ENCODE peak calls at places on chromosome 18, in four cellular contexts. One of them, this sample, is unnamed.

GRCh38 chr18:46426311-46427047 is 230.5 kb downstream of the LOXHD1 start:
- DNase-seq in nucleus accumbens: no peak
- DNase-seq in neural progenitor cell: no peak
- DNase-seq in GM20000: no peak
- DNase-seq in this sample: no peak

GRCh38 chr18:2642771-2643170 is 12.8 kb upstream of the SMCHD1 start:
- DNase-seq in neural progenitor cell: no peak
- DNase-seq in nucleus accumbens: no peak
- DNase-seq in GM20000: no peak
- DNase-seq in this sample: no peak

GRCh38 chr18:27005589-27005988 is 140.1 kb upstream of the AQP4 start:
- DNase-seq in nucleus accumbens: no peak
- DNase-seq in GM20000: peak
- DNase-seq in neural progenitor cell: peak
- DNase-seq in this sample: no peak

GRCh38 chr18:12121175-12122095 is 27.8 kb downstream of the ANKRD62 start:
- DNase-seq in GM20000: no peak
- DNase-seq in nucleus accumbens: no peak
- DNase-seq in neural progenitor cell: peak
- DNase-seq in this sample: no peak

GRCh38 chr18:76420888-76421287 is 74.2 kb downstream of the ZNF516 start:
- DNase-seq in nucleus accumbens: no peak
- DNase-seq in neural progenitor cell: no peak
- DNase-seq in GM20000: no peak
- DNase-seq in this sample: no peak

GRCh38 chr18:58806826-58807714 is 57.6 kb upstream of the ZNF532 start:
- DNase-seq in neural progenitor cell: no peak
- DNase-seq in nucleus accumbens: no peak
- DNase-seq in GM20000: peak
- DNase-seq in this sample: no peak

GRCh38 chr18:48956378-48956777 is 5.6 kb upstream of the SMAD7 start:
- DNase-seq in GM20000: no peak
- DNase-seq in nucleus accumbens: no peak
- DNase-seq in neural progenitor cell: no peak
- DNase-seq in this sample: no peak

GRCh38 chr18:8800876-8801262 is 95.5 kb downstream of the MTCL1 start:
- DNase-seq in nucleus accumbens: no peak
- DNase-seq in neural progenitor cell: peak
- DNase-seq in GM20000: no peak
- DNase-seq in this sample: no peak

GRCh38 chr18:25289040-25289631 is 62.8 kb downstream of the ZNF521 start:
- DNase-seq in GM20000: no peak
- DNase-seq in neural progenitor cell: no peak
- DNase-seq in nucleus accumbens: no peak
- DNase-seq in this sample: no peak

GRCh38 chr18:76885011-76885410 is 62.7 kb downstream of the ZNF236 start:
- DNase-seq in GM20000: no peak
- DNase-seq in nucleus accumbens: no peak
- DNase-seq in neural progenitor cell: no peak
- DNase-seq in this sample: no peak

GRCh38 chr18:4640349-4641012 is 185.4 kb upstream of the DLGAP1 start:
- DNase-seq in neural progenitor cell: peak
- DNase-seq in nucleus accumbens: no peak
- DNase-seq in GM20000: no peak
- DNase-seq in this sample: no peak

GRCh38 chr18:35876243-35876642 is 96.2 kb upstream of the RMP24 start:
- DNase-seq in neural progenitor cell: no peak
- DNase-seq in nucleus accumbens: no peak
- DNase-seq in GM20000: no peak
- DNase-seq in this sample: no peak

GRCh38 chr18:6414723-6415362 is at the start of gene L3MBTL4:
- DNase-seq in nucleus accumbens: peak
- DNase-seq in neural progenitor cell: peak
- DNase-seq in GM20000: peak
- DNase-seq in this sample: peak

GRCh38 chr18:50826027-50826426 is 6.2 kb upstream of the MRO start:
- DNase-seq in nucleus accumbens: no peak
- DNase-seq in GM20000: no peak
- DNase-seq in neural progenitor cell: no peak
- DNase-seq in this sample: no peak

GRCh38 chr18:75133721-75134645 is 75.0 kb downstream of the PTGR3 start:
- DNase-seq in nucleus accumbens: no peak
- DNase-seq in GM20000: no peak
- DNase-seq in neural progenitor cell: no peak
- DNase-seq in this sample: no peak

GRCh38 chr18:48840491-48840877 is 110.3 kb downstream of the SMAD7 start:
- DNase-seq in nucleus accumbens: peak
- DNase-seq in neural progenitor cell: no peak
- DNase-seq in GM20000: no peak
- DNase-seq in this sample: peak

GRCh38 chr18:2887470-2887869 is 40.7 kb downstream of the EMILIN2 start:
- DNase-seq in neural progenitor cell: no peak
- DNase-seq in GM20000: no peak
- DNase-seq in nucleus accumbens: no peak
- DNase-seq in this sample: no peak